ENCODE peak calls at places on chromosomes 4 and X, in six cellular contexts. I, M, E, X, A and L are unnamed samples.

GRCh38 chrX:8033175-8033574 is 106.0 kb upstream of the PNPLA4 start:
- DNase-seq in I (no peak), M (no peak), E (no peak), X (no peak), A (no peak), L (no peak)

GRCh38 chr4:9925750-9926439 is 95.4 kb downstream of the SLC2A9 start:
- DNase-seq in I (no peak), M (no peak), E (no peak), X (no peak), A (no peak), L (no peak)

GRCh38 chrX:117120700-117121099 is 657.9 kb upstream of the CT83 start:
- DNase-seq in I (no peak), M (no peak), E (no peak), X (no peak), A (no peak), L (no peak)

GRCh38 chrX:22365460-22365859 is 92.7 kb downstream of the CBLL2 start:
- DNase-seq in I (no peak), M (peak), E (no peak), X (no peak), A (no peak), L (peak)

GRCh38 chrX:28609917-28610613 is 22.8 kb downstream of the IL1RAPL1 start:
- DNase-seq in I (no peak), M (no peak), E (no peak), X (no peak), A (no peak), L (peak)

GRCh38 chr4:157172011-157172410 is 48.5 kb upstream of the GRIA2 start:
- DNase-seq in I (no peak), M (peak), E (no peak), X (no peak), A (no peak), L (peak)

GRCh38 chr4:177123811-177124210 is 185.9 kb upstream of the NEIL3 start:
- DNase-seq in I (no peak), M (no peak), E (no peak), X (no peak), A (no peak), L (no peak)

GRCh38 chrX:107571296-107571998 is 56.9 kb upstream of the PRPS1 start:
- DNase-seq in I (no peak), M (peak), E (peak), X (no peak), A (peak), L (peak)

GRCh38 chr4:2243682-2244380 is 1.9 kb upstream of the HAUS3 start:
- DNase-seq in I (peak), M (no peak), E (peak), X (peak), A (peak), L (no peak)

GRCh38 chr4:153427363-153428071 is 38.6 kb upstream of the TMEM131L start:
- DNase-seq in I (no peak), M (no peak), E (no peak), X (no peak), A (no peak), L (no peak)

GRCh38 chr4:8274772-8275241 is 5.3 kb downstream of the HTRA3 start:
- DNase-seq in I (peak), M (no peak), E (no peak), X (peak), A (no peak), L (no peak)

GRCh38 chr4:92261256-92261655 is 42.5 kb upstream of the GRID2 start:
- DNase-seq in I (no peak), M (no peak), E (no peak), X (no peak), A (no peak), L (no peak)
- TF ChIP-seq POLR2A in I (no peak), M (no peak), E (no peak), X (no peak), A (no peak), L (no peak)

DNA sequence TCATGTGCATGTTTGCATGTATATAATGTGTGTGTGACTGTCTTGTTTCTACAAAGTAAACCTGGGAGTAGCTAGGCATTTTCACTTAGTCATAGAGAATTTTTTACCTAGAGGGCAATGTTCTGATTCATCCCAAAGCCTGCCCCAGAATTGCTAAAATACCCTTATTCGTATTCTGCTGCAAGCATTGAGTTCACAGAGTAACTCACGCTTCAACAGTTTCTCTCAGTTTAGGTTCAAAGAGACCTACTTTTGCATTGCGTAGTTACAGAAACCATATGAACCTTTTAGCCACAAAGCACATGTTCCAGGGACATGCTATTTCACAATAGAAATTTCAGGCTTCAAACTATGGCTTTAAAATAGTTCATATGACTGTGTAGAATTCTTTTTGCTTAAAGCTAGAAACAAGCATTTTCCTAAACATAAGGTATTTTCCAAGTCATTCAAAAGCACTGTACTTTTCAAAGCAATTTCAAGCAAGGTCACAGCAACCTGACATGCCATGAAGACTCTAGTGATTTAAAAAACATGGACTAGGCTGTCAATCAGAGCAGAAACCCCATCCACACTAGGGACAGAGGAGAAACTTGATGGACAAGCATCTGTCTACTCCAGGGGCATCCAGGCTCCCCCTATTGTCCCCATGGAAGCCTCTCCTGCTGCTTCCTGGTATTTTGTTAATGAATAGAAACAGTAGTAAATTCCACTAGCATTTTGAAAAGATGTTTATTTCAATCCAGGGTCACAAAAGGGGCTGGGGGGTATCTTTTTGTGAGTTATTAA is 81.5 kb upstream of the MAPK10 start:
- DNase-seq in I (no peak), M (no peak), E (peak), X (no peak), A (no peak), L (no peak)
- TF ChIP-seq MAX in I (peak), M (no peak), E (no peak), X (no peak), A (no peak), L (no peak)

GRCh38 chr4:37827030-37827705 is 682 bp downstream of the PGM2 start:
- DNase-seq in I (peak), M (no peak), E (peak), X (peak), A (no peak), L (peak)

GRCh38 chr4:37827802-37828321 is 1.4 kb downstream of the PGM2 start:
- DNase-seq in I (no peak), M (no peak), E (no peak), X (no peak), A (no peak), L (peak)

GRCh38 chr4:37825943-37826281 is 574 bp upstream of the PGM2 start:
- DNase-seq in I (peak), M (no peak), E (no peak), X (peak), A (no peak), L (no peak)

GRCh38 chr4:37828843-37829242 is 2.4 kb downstream of the PGM2 start:
- DNase-seq in I (no peak), M (no peak), E (no peak), X (no peak), A (no peak), L (no peak)

GRCh38 chr4:37826282-37827029 is at the start of gene PGM2:
- DNase-seq in I (peak), M (peak), E (peak), X (peak), A (peak), L (peak)
- TF ChIP-seq POLR2A in I (peak), M (peak), E (peak), X (peak), A (peak), L (peak)

DNA sequence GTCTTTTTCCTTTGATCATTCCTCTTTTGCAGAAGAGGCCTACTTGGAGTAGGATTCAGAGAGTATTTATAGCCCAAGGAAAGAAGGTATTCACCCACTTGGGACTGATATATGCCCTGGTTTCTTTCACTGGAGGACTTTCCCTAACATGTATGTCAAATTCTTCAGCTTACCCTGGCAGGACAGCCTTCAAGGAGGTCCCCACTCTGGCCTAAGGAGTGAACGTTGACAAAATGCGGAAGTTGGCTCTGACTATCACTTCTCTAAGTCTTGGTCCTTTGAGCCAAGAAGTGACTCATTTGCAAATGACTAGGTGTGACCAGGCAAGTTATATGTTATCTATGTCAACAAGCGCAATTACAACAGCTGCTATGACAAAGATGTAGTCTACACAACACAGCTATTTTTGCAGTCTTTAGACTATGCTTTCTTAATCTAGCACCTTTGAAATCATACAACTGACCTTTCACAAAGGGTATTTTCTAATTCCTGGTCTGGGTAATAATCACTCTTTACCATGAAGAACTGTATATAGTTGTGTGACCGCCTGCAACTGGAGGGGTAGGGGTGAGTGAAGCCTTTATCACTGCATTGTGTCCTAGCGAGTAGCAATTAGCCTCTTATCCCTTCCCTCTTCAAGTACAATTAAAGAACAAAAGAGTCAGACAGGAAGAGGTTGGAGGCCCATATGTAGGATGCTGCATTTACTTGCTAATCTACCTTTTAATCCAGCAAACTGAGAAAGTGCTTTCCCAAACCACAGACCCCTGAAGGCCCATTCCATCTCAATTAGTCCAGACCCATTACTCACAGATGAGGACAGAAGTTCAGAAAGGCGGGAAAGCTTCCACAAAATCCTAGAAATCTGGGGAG is 50.1 kb downstream of the RASGEF1B start:
- DNase-seq in I (peak), M (no peak), E (no peak), X (peak), A (no peak), L (no peak)
- TF ChIP-seq MAX in I (peak), M (no peak), E (no peak), X (no peak), A (no peak), L (no peak)

GRCh38 chr4:75724867-75725724 is 719 bp downstream of the USO1 start:
- DNase-seq in I (peak), M (peak), E (peak), X (peak), A (peak), L (peak)

GRCh38 chr4:75724066-75724866 is at the start of gene USO1:
- DNase-seq in I (peak), M (peak), E (peak), X (peak), A (peak), L (peak)

GRCh38 chr4:75723802-75724065 is 643 bp upstream of the USO1 start:
- DNase-seq in I (no peak), M (no peak), E (no peak), X (no peak), A (no peak), L (no peak)

GRCh38 chr4:75722417-75722816 is 2.0 kb upstream of the USO1 start:
- DNase-seq in I (no peak), M (no peak), E (no peak), X (no peak), A (no peak), L (no peak)

DNA sequence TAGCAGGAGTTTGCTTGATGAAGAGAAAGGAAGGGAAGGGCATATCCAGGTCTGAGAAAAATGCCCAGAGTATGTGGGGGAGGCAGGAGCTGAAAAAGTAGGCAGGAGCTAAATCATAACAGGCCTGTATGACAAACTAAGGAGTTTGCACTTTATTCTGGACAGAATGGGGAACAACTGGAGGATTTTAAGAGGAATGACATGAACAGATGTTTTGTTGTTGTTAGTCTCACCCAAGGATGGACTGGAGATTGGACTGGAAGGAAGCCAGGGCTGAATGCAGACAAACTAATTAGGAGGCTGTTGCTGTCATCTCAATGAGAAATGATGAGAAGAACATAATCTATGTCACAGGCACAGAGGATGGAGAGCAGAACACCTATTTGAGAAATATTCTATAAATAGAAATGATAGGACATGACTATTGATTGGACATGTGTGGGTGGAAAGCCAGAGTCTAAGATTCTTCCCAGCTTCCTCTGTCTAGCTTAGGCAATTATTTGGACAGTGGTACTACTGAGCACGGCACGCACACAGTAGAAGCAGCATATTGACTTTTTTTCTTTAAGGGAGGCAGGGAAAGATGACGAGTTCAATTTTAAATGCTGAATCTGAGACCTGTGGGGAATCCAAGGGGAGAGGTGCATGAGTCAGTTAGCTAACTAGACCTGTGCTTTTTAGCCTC is 1.1 kb upstream of the USO1 start:
- DNase-seq in I (peak), M (no peak), E (no peak), X (peak), A (peak), L (peak)
- TF ChIP-seq POLR2A in I (no peak), M (no peak), E (no peak), X (no peak), A (no peak), L (no peak)

GRCh38 chr4:77352192-77352591 is 195.2 kb downstream of the CCNG2 start:
- DNase-seq in I (no peak), M (no peak), E (no peak), X (no peak), A (no peak), L (no peak)
- TF ChIP-seq MAX in I (no peak), M (no peak), E (no peak), X (no peak), A (no peak), L (no peak)

GRCh38 chrX:104166735-104167436 is 633 bp downstream of the FAM199X start:
- DNase-seq in I (no peak), M (no peak), E (peak), X (peak), A (no peak), L (no peak)

GRCh38 chrX:104168127-104168526 is 1.9 kb downstream of the FAM199X start:
- DNase-seq in I (no peak), M (no peak), E (no peak), X (no peak), A (no peak), L (no peak)

GRCh38 chrX:104165894-104166734 is at the start of gene FAM199X:
- DNase-seq in I (peak), M (peak), E (peak), X (peak), A (peak), L (peak)
- TF ChIP-seq POLR2A in I (peak), M (peak), E (peak), X (peak), A (peak), L (peak)

DNA sequence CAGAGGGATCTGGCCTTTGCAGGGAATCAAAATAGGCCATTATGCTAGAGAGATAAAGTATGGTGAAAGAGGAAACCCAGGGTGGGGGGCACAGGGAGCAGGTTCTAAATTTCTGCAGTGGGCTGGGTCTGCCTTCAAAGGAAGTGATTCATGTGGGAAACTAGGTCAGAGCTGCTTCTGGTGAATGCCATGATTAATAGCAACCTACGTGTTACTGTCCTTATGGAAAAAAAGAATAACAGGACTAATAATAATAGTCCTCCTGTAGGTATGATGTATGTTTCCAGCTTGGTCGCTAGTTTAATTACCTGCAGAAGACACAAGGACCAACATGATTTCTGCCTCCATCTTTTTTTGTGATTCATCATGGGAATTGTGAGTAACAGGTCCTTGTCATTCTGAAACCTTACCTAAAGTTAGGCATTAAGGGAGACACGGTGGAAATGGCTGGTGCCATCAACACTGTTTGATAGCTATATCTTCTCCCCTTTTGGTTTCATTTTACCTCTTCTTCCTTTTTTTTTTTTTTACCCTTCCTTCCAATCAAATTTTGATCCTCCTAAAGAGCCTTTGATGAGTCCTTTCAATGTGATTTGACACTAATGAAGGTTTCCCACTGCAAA is 180.4 kb downstream of the CPEB2 start:
- DNase-seq in I (no peak), M (no peak), E (no peak), X (no peak), A (no peak), L (peak)
- TF ChIP-seq MAX in I (no peak), M (no peak), E (no peak), X (no peak), A (no peak), L (no peak)